ENCODE peak calls at places on chromosomes 11 and 22, in six cellular contexts. O is K562, Q is HepG2, F is A549, C is NB4, J is GM12878. M is an unnamed sample.

GRCh38 chr11:130434521-130435223 is 6.3 kb upstream of the ADAMTS8 start:
- DNase-seq in J (peak; percentile 44), O (peak; percentile 80), Q (peak; percentile 63), F (peak; percentile 78), C (peak; percentile 86), M (peak; percentile 87)

GRCh38 chr22:27780161-27780575 is 21.4 kb downstream of the MN1 start:
- DNase-seq in J (no peak), F (no peak), Q (no peak), C (no peak), O (no peak), M (no peak)

GRCh38 chr11:19382131-19382611 is 141.4 kb upstream of the E2F8 start:
- DNase-seq in J (no peak), F (no peak), C (no peak), O (no peak), Q (no peak), M (no peak)

GRCh38 chr22:32050678-32051515 is 7.8 kb downstream of the SLC5A1 start:
- DNase-seq in O (peak; percentile 46), C (peak; percentile 93), J (peak; percentile 63), Q (peak; percentile 20), F (peak; percentile 72), M (no peak)

GRCh38 chr11:41788177-41788576 is 328.7 kb upstream of the LRRC4C start:
- DNase-seq in Q (no peak), F (no peak), J (no peak), C (no peak), O (no peak), M (no peak)

GRCh38 chr22:30928401-30928800 is 40.2 kb downstream of the MORC2 start:
- DNase-seq in O (no peak), C (no peak), J (no peak), F (no peak), Q (no peak), M (no peak)

GRCh38 chr11:70402685-70403084 is 4.4 kb downstream of the CTTN start:
- DNase-seq in O (no peak), Q (no peak), J (no peak), C (no peak), F (no peak), M (no peak)

GRCh38 chr11:45597116-45597515 is 68.3 kb downstream of the CHST1 start:
- DNase-seq in O (no peak), F (no peak), J (no peak), C (no peak), Q (no peak), M (no peak)

GRCh38 chr11:57668467-57668890 is 565 bp downstream of the ZDHHC5 start:
- DNase-seq in J (no peak), O (peak; percentile 36), C (peak; percentile 56), Q (no peak), F (no peak), M (peak; percentile 39)
- TF ChIP-seq MYC in J (no peak), O (no peak), C (no peak), Q (no peak), F (no peak), M (no peak)

DNA sequence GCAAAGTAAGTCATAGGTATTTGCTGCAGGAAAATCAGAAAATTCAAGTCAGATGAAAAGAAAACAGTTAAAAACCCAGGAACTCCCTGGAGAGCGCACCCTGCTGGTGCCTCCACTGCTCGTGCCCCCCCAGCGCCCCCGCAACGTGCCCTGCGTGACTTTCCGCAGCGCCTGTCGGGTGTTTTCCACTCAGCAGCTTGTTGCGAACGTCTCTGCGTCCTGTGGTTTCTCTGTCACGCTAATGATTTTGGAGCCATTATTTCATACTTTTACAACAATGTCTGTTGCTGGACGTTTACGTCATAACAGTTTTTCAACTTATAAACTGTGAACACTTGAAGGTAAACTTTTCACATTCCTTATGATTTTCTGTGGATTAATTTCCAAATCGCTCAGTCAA is 5.0 kb downstream of the CRELD2 start:
- DNase-seq in Q (no peak), F (no peak), J (no peak), O (no peak), C (peak; percentile 54), M (no peak)
- TF ChIP-seq CTCF in Q (peak; percentile 31), F (no peak), J (peak; percentile 54), O (peak; percentile 29), C (peak; percentile 21), M (peak; percentile 6)

GRCh38 chr22:37202001-37202555 is 10.2 kb downstream of the SSTR3 start:
- DNase-seq in J (no peak), C (no peak), O (no peak), Q (no peak), F (no peak), M (no peak)
- TF ChIP-seq MYC in J (no peak), C (no peak), O (no peak), Q (no peak), F (no peak), M (no peak)

DNA sequence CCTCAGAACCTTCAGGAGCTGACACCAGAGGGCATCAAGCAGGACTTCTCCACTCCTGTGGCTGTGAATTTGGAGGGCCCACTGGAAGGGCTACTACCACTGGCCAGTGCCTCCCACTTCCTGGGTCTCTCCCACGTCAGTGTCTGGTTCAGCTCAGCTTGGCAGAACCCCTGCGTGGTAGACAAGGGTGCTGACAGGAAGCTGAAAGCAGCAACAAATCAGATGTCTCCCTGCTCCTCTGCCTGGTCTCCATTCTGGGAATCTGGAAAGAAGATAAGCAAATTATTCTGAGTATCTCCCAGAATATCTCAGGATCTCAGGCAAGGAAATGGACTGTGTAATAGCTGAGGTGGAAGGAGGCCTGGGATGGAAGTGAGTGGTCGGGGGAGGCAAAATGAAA is 61.5 kb downstream of the TMPRSS5 start:
- DNase-seq in O (peak; percentile 24), F (no peak), J (no peak), Q (no peak), C (no peak), M (no peak)
- TF ChIP-seq CTCF in O (no peak), F (no peak), J (no peak), Q (no peak), C (no peak), M (no peak)

GRCh38 chr22:47291565-47292495 is 529.4 kb downstream of the TBC1D22A start:
- DNase-seq in Q (no peak), C (no peak), O (no peak), F (no peak), J (no peak), M (no peak)

GRCh38 chr22:47288640-47289039 is 526.2 kb downstream of the TBC1D22A start:
- DNase-seq in O (no peak), Q (no peak), C (no peak), F (no peak), J (no peak), M (no peak)

GRCh38 chr22:47289316-47289985 is 527.0 kb downstream of the TBC1D22A start:
- DNase-seq in Q (no peak), J (no peak), O (no peak), C (no peak), F (no peak), M (no peak)

GRCh38 chr22:47292546-47293320 is 530.3 kb downstream of the TBC1D22A start:
- DNase-seq in O (no peak), J (no peak), Q (no peak), F (no peak), C (no peak), M (no peak)

DNA sequence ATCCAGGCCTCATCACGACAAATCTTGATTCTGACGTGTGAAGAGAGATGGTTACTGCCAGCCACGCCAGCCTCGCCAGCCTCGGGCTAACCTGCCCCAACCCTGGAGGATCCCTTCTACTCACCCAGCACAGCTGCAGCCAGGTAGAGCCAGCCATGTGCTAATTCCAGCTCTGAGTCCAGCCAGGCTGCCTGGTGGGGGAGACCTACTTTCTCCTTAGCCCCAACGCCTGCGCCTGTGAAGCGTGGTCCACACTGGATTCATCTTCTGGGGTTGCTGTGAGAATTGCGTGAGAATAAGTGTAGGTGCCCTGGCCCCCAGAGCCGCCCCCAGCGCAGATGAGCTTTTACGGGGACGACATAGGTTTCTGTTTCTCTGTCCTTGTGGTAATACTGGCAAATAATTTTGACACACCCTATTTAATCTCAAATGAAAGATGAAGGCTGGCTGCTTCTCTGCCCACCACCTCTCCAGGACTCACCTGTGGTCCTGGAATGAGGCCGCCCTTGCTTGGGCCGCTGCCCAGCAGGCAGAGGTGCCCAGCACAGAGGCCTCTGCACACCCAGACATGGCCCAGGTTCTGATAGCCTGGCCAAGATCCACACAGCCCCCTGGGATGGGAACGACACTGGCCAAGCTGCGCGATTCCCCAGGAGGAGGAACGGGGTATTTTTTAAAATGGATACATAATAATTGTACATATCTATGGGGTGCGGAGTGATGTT is 528.4 kb downstream of the TBC1D22A start:
- DNase-seq in J (no peak), F (no peak), O (no peak), C (no peak), Q (no peak), M (no peak)
- TF ChIP-seq MYC in J (no peak), F (no peak), O (no peak), C (no peak), Q (no peak), M (no peak)

GRCh38 chr11:18011633-18012313 is 1.1 kb downstream of the SERGEF start:
- DNase-seq in F (no peak), O (peak; percentile 37), J (no peak), Q (peak; percentile 21), C (no peak), M (no peak)

GRCh38 chr11:18012314-18012905 is 437 bp downstream of the SERGEF start:
- DNase-seq in Q (peak; percentile 45), C (peak; percentile 55), O (peak; percentile 62), J (no peak), F (peak; percentile 20), M (peak; percentile 29)

GRCh38 chr11:18010977-18011586 is 1.8 kb downstream of the SERGEF start:
- DNase-seq in J (no peak), C (no peak), F (no peak), Q (peak; percentile 28), O (peak; percentile 37), M (no peak)

GRCh38 chr11:18012906-18013781 is at the start of gene SERGEF:
- DNase-seq in Q (peak; percentile 86), F (peak; percentile 89), O (peak; percentile 95), J (peak; percentile 75), C (peak; percentile 95), M (peak; percentile 77)

GRCh38 chr11:18010271-18010670 is 2.6 kb downstream of the SERGEF start:
- DNase-seq in Q (no peak), J (no peak), F (peak; percentile 16), C (peak; percentile 13), O (peak; percentile 6), M (no peak)
- TF ChIP-seq CTCF in Q (no peak), J (peak; percentile 25), F (no peak), C (no peak), O (peak; percentile 4), M (no peak)

DNA sequence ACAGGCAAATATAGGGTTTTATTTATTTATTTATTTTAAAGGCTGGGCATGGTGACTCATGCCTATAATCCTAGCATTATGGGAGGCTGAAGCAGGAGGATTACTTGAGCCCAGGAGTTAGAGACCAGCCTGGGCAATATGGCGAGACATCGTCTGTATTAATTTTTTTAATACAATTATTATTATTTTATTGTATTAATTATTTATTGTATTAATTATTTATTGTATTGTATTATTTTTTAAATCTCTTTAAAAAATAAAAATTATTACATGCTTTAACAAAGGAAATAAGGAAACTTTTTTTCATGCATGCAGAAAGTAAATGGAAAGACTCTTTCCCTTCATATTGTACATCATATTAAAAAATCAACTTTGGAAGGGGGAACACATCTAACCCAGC is 3.5 kb downstream of the SCN3B start:
- DNase-seq in F (no peak), J (no peak), O (no peak), Q (no peak), C (no peak), M (no peak)
- TF ChIP-seq MYC in F (no peak), J (no peak), O (no peak), Q (no peak), C (no peak), M (no peak)